ENCODE peak calls at places on chromosomes 4 and X, in five cellular contexts. Y is fibroblast of lung, F is astrocyte, W is GM12878, J is PC-3. C is an unnamed sample. For H3K4me1, the result is how much of the 10 kb centered on the place peaks cover.

GRCh38 chr4:121951570-121952110 is at the start of gene TRPC3:
- DNase-seq in Y (peak), F (peak), W (no peak), J (no peak), C (peak)

GRCh38 chrX:21926527-21927278 is 13.8 kb upstream of the SMS start:
- DNase-seq in Y (peak), F (peak), W (no peak), J (peak), C (peak)

GRCh38 chr4:61180405-61180804 is 19.7 kb upstream of the ADGRL3 start:
- DNase-seq in Y (no peak), F (no peak), W (no peak), J (no peak), C (no peak)

GRCh38 chrX:133511041-133511440 is 95.8 kb upstream of the GPC4 start:
- DNase-seq in Y (peak), F (no peak), W (no peak), J (no peak), C (no peak)

GRCh38 chr4:89489338-89489771 is 181.8 kb upstream of the GPRIN3 start:
- DNase-seq in Y (no peak), F (no peak), W (no peak), J (no peak), C (no peak)

GRCh38 chr4:162406637-162407370 is 243.0 kb upstream of the FSTL5 start:
- DNase-seq in Y (no peak), F (no peak), W (no peak), J (peak), C (peak)

GRCh38 chrX:14032383-14032782 is 2.7 kb upstream of the GEMIN8 start:
- DNase-seq in Y (peak), F (no peak), W (no peak), J (peak), C (peak)

GRCh38 chrX:113421432-113421831 is 580.8 kb upstream of the AMOT start:
- DNase-seq in Y (no peak), F (no peak), W (no peak), J (no peak), C (no peak)

GRCh38 chr4:35087216-35087615 is 1157.1 kb downstream of the ARAP2 start:
- DNase-seq in Y (no peak), F (no peak), W (no peak), J (no peak), C (no peak)

GRCh38 chr4:122827899-122828601 is 1.4 kb downstream of the FGF2 start:
- DNase-seq in Y (peak), F (peak), W (peak), J (peak), C (no peak)

GRCh38 chr4:86302242-86302641 is 57.6 kb downstream of the MAPK10 start:
- DNase-seq in Y (peak), F (peak), W (no peak), J (no peak), C (peak)

GRCh38 chrX:39873111-39873510 is 224.6 kb downstream of the BCOR start:
- DNase-seq in Y (no peak), F (no peak), W (no peak), J (peak), C (no peak)

GRCh38 chr4:13540446-13541175 is 3.7 kb downstream of the NKX3-2 start:
- DNase-seq in Y (no peak), F (no peak), W (no peak), J (no peak), C (no peak)

GRCh38 chrX:1743105-1743504 is 128.2 kb downstream of the ASMT start:
- DNase-seq in Y (no peak), F (no peak), W (no peak), J (no peak), C (no peak)

GRCh38 chr4:40307627-40308497 is 27.3 kb upstream of the CHRNA9 start:
- DNase-seq in Y (no peak), F (no peak), W (peak), J (no peak), C (no peak)
- H3K4me1 ChIP-seq in Y (under half), F (under half), W (half or more), J (under half), C (under half)

GRCh38 chr4:154545689-154546088 is 4.5 kb downstream of the PLRG1 start:
- DNase-seq in Y (no peak), F (no peak), W (no peak), J (no peak), C (no peak)
- TF ChIP-seq CTCF in Y (no peak), F (no peak), W (no peak), J (peak), C (no peak)

DNA sequence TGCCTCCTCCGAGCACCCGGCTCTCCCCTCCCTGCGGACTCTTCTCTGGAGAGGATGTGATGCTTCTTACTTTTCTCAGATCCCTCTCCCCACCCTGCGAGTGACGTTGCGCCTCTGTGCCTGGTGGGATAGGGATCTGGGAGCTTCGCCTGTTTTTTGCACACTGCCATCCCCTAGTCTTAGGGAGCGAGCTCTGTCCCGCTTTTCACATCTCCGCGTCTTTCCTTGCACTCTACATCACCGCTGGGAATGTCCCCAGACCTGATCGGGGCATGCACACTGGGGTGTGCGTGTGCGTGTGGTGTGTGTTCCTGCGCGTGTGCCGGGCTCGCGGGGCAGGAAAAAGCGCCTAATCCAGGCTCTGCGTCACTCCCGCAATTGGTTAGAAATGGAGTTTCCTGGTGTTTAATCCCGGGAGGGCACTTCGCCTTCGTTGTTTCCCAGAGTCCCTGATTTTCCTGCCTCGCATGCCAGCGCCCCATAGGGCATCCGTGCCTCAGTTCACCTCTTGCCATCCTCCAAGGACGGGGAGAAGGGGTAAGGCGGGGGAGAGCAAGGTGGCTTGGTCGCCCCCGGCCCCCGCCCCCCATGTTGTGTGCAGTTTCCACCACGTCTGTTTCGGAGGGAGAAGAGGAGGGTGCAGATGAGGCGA is 909 bp upstream of the TBC1D1 start:
- DNase-seq in Y (no peak), F (no peak), W (no peak), J (no peak), C (no peak)
- H3K4me3 ChIP-seq in Y (peak), F (peak), W (no peak), J (peak), C (no peak)

DNA sequence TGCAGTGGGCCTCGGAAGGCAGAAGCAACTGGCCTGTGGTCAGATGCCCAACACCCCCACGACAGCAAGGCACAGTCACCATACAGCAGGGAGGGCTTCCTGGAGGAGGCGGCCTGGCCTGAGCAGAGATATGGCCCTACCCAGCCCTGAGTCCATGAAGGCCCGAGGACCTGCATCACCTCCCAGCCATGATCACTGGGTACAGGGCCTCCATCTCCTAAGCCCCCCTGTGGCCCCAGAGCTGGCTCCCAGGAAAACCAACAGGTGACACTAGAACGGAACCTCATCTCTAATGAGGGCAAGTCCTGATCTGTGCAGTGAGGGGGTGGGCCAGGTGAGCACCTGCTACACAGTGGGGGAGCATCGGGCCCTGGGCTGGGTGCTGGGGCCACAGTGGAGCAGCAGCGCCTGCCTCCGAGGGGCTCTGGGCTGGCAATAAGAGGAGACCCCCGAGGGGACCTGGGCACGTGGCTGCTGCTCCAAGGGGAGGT is 26.2 kb upstream of the MXD4 start:
- DNase-seq in Y (no peak), F (no peak), W (no peak), J (no peak), C (no peak)
- H3K4me1 ChIP-seq in Y (under half), F (under half), W (under half), J (under half), C (under half)

C was measured in Caco-2.